ENCODE peak calls at places on chromosomes 12 and 14, in six cellular contexts. S is lower leg skin, D is upper lobe of right lung, Z is body of pancreas, A is left ventricle myocardium inferior, M is neural progenitor cell. U is an unnamed sample.

GRCh38 chr14:32075636-32076277 is 1.3 kb upstream of the ARHGAP5 start:
- DNase-seq in A (peak), D (no peak), Z (peak), M (peak), S (no peak), U (peak)

GRCh38 chr12:92079054-92079385 is 66.6 kb downstream of the BTG1 start:
- DNase-seq in M (no peak), S (no peak), Z (no peak), A (no peak), D (no peak), U (no peak)

GRCh38 chr12:114729731-114730130 is 45.8 kb upstream of the TBX3 start:
- DNase-seq in S (no peak), D (no peak), Z (no peak), M (no peak), A (no peak), U (no peak)

GRCh38 chr12:83843531-83843930 is 1069.1 kb downstream of the SLC6A15 start:
- DNase-seq in S (no peak), D (no peak), A (no peak), Z (no peak), M (no peak), U (no peak)

GRCh38 chr14:89384023-89384422 is 33.0 kb downstream of the FOXN3 start:
- DNase-seq in Z (peak), S (peak), M (no peak), A (no peak), D (no peak), U (no peak)

GRCh38 chr12:53725824-53726223 is 1.4 kb downstream of the CALCOCO1 start:
- DNase-seq in A (no peak), Z (no peak), S (no peak), D (peak), M (no peak), U (no peak)

GRCh38 chr12:96617178-96617577 is 127.8 kb downstream of the CFAP54 start:
- DNase-seq in A (no peak), M (no peak), D (no peak), Z (no peak), S (no peak), U (no peak)

GRCh38 chr14:101709962-101710891 is 51.3 kb upstream of the PPP2R5C start:
- DNase-seq in M (no peak), Z (no peak), A (no peak), S (peak), D (no peak), U (no peak)

GRCh38 chr12:116631619-116632018 is 72.4 kb downstream of the MAP1LC3B2 start:
- DNase-seq in A (no peak), D (no peak), M (no peak), Z (peak), S (no peak), U (no peak)

GRCh38 chr14:50974118-50974517 is 29.8 kb upstream of the PYGL start:
- DNase-seq in M (no peak), Z (no peak), A (no peak), S (no peak), D (no peak), U (no peak)

GRCh38 chr12:87871061-87871460 is 158.1 kb downstream of the C12orf50 start:
- DNase-seq in A (no peak), D (no peak), M (peak), S (no peak), Z (no peak), U (no peak)

GRCh38 chr12:56122637-56123036 is 4.6 kb downstream of the ZC3H10 start:
- DNase-seq in D (no peak), M (no peak), S (no peak), A (no peak), Z (no peak), U (no peak)

GRCh38 chr14:66982247-66982646 is 207.0 kb upstream of the GARIN2 start:
- DNase-seq in M (no peak), Z (no peak), D (no peak), A (no peak), S (no peak), U (no peak)

GRCh38 chr12:46675736-46676135 is 150.1 kb downstream of the SLC38A4 start:
- DNase-seq in M (peak), S (peak), A (no peak), Z (peak), D (peak), U (no peak)

GRCh38 chr14:71242237-71242748 is 335.0 kb downstream of the PCNX1 start:
- DNase-seq in M (no peak), D (no peak), S (no peak), A (no peak), Z (no peak), U (no peak)

GRCh38 chr12:54749191-54749818 is 101.1 kb upstream of the DCD start:
- DNase-seq in D (no peak), A (no peak), Z (peak), S (no peak), M (peak), U (no peak)

GRCh38 chr12:58833844-58834243 is 86.5 kb downstream of the LRIG3 start:
- DNase-seq in M (no peak), S (no peak), D (no peak), A (no peak), Z (no peak), U (no peak)

GRCh38 chr14:63938198-63939005 is 85.6 kb downstream of the SYNE2 start:
- DNase-seq in Z (no peak), S (peak), A (no peak), D (no peak), M (no peak), U (no peak)

GRCh38 chr12:78898416-78898815 is 33.8 kb downstream of the SYT1 start:
- DNase-seq in A (peak), S (no peak), Z (peak), M (peak), D (no peak), U (no peak)

GRCh38 chr12:123767613-123768012 is 5.5 kb downstream of the DNAH10 start:
- DNase-seq in Z (no peak), M (no peak), D (no peak), S (no peak), A (no peak), U (no peak)

GRCh38 chr12:100376166-100376565 is 19.3 kb downstream of the SLC17A8 start:
- DNase-seq in M (no peak), S (no peak), A (no peak), Z (no peak), D (no peak), U (no peak)

GRCh38 chr14:51993274-51993673 is 3.9 kb downstream of the RTRAF start:
- DNase-seq in A (no peak), Z (no peak), M (no peak), S (no peak), D (no peak), U (no peak)

GRCh38 chr14:105184461-105184860 is 3.3 kb upstream of the NUDT14 start:
- DNase-seq in Z (no peak), M (no peak), D (no peak), A (no peak), S (no peak), U (no peak)

GRCh38 chr12:100555722-100556121 is 17.8 kb upstream of the GAS2L3 start:
- DNase-seq in Z (no peak), S (no peak), D (no peak), A (no peak), M (no peak), U (no peak)

GRCh38 chr12:32270818-32271710 is 128.3 kb upstream of the FGD4 start:
- DNase-seq in A (no peak), D (no peak), M (peak), S (no peak), Z (peak), U (no peak)

GRCh38 chr12:54598966-54599365 is 10.5 kb upstream of the PPP1R1A start:
- DNase-seq in Z (no peak), D (no peak), M (no peak), A (no peak), S (peak), U (no peak)

GRCh38 chr14:67571275-67571990 is 28.6 kb downstream of the PIGH start:
- DNase-seq in M (peak), A (peak), S (no peak), D (peak), Z (peak), U (peak)

GRCh38 chr14:76314521-76314951 is 61.4 kb upstream of the ESRRB start:
- DNase-seq in S (no peak), D (peak), Z (no peak), M (peak), A (no peak), U (no peak)

GRCh38 chr12:104724992-104725585 is 233.0 kb downstream of the SLC41A2 start:
- DNase-seq in D (no peak), M (no peak), Z (no peak), S (no peak), A (no peak), U (no peak)

GRCh38 chr12:69556383-69556782 is 28.9 kb upstream of the CCT2 start:
- DNase-seq in M (no peak), S (no peak), Z (no peak), A (no peak), D (no peak), U (no peak)

GRCh38 chr14:50792058-50792477 is 38.9 kb downstream of the NIN start:
- DNase-seq in S (no peak), D (no peak), M (no peak), Z (no peak), A (no peak), U (no peak)

DNA sequence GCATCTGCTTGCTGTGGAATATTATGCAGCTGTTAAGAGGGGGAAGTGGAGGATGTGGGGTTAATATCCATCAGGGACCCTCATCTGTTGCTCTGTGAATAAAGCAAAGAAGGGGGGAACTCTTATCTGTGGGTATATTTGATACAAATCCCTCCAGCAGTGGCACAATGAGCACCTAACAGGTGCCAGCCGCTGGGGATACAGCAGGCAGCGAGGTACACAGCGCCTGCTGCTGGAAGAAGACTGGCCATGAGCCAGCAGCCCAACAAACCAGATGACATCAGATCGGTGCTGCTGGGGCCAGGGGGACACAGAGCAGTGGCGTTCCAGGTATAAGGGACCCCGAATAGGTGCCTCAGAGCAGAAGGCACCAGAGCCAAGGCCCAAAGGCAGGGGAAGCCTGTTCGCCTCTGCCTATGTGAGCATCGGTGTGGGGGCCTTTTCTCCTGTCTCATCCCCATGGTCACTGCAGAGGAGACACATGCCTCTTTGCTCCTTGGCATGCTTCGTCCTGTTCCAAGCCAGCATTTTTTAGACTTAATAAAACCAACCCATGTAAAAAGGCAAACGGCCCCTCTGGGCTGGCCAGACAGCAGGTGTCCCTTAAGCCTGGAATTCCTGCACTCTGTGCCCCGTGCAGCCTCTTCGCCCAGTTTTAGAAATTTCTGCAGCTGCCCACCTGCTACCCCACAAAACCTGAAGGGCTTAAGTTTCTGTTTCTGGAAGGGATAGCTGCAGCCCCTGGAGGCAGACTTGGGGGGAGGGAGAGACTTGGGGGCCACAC is 1.6 kb upstream of the CKB start:
- DNase-seq in Z (peak), S (no peak), M (no peak), D (no peak), A (no peak), U (no peak)
- TF ChIP-seq CTCF in Z (no peak), S (no peak), M (peak), D (no peak), A (no peak), U (no peak)

GRCh38 chr12:76450690-76451089 is 102.5 kb upstream of the BBS10 start:
- DNase-seq in S (no peak), A (no peak), M (no peak), Z (no peak), D (no peak), U (no peak)

GRCh38 chr12:76449993-76450392 is 101.8 kb upstream of the BBS10 start:
- DNase-seq in S (no peak), Z (no peak), M (no peak), D (no peak), A (no peak), U (no peak)

GRCh38 chr12:76455582-76456345 is 103.8 kb downstream of the OSBPL8 start:
- DNase-seq in S (no peak), Z (no peak), M (peak), D (no peak), A (no peak), U (no peak)

GRCh38 chr12:76449572-76449971 is 101.4 kb upstream of the BBS10 start:
- DNase-seq in Z (no peak), A (no peak), D (no peak), M (no peak), S (no peak), U (no peak)

DNA sequence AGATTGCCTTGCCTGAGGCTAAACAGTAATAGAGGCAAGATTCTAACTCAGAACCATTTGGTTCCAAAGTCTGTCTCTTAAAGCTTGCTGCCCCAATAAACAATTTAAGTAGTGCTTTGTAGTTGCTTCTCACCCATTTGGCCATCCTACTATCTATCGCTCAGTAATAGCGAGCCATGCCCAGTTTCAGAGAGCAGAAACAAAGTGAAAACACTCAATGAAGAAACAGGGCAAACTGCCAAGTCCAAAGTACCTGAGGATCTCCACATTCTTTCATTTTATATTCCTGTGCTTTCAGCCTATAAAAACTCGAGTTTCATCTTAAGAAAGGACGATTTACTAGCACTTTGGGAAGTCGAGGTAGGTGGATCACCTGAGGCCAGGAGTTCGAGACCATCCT is 103.3 kb upstream of the BBS10 start:
- DNase-seq in Z (no peak), M (no peak), D (no peak), A (no peak), S (no peak), U (no peak)
- H3K4me3 ChIP-seq in Z (no peak), M (no peak), D (no peak), A (no peak), S (no peak), U (no peak)

GRCh38 chr12:30457621-30458289 is 237.9 kb downstream of the IPO8 start:
- DNase-seq in A (no peak), M (peak), Z (no peak), S (no peak), D (no peak), U (no peak)
- TF ChIP-seq CTCF in A (peak), M (peak), Z (no peak), S (no peak), D (peak), U (no peak)

DNA sequence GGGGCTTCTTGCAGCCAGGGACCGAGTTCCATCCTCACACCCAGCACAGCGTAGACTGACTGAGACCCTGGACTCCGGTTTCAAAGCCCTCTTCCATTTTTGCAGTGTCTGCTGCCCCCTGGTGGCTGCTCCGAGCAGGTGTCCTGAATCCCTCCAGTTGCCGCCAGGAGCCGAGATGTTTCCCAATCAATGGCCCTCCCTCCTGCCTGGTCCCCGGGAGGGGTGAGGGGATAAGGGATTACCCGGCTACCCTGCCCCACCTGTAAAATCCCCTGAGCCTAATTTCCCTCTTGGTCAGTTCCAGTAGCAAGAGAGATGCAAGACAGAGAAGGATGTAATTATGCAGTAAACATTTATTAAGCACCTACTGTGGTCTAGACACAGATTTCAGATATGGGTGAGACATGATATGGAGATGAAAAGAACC is 55.0 kb downstream of the PHETA1 start:
- DNase-seq in A (peak), Z (peak), S (peak), D (peak), M (peak), U (peak)
- H3K4me3 ChIP-seq in A (no peak), Z (no peak), S (no peak), D (no peak), M (no peak), U (no peak)

GRCh38 chr12:24553259-24553658 is 395.6 kb downstream of the BCAT1 start:
- DNase-seq in M (no peak), D (no peak), S (no peak), A (no peak), Z (no peak), U (no peak)
- TF ChIP-seq CTCF in M (no peak), D (no peak), S (no peak), A (no peak), Z (no peak), U (no peak)

GRCh38 chr14:64940336-64940910 is 2.1 kb downstream of the GPX2 start:
- DNase-seq in Z (no peak), M (no peak), D (no peak), A (no peak), S (peak), U (no peak)
- H3K4me3 ChIP-seq in Z (no peak), M (no peak), D (no peak), A (no peak), S (no peak), U (no peak)

U was measured in right atrium auricular region.